ENCODE peak calls at places on chromosomes 11 and 22, in nine cellular contexts. H is prostate gland, L is HCT116, K is spleen, Y is heart left ventricle, Z is A549, I is body of pancreas, V is right lobe of liver, B is adrenal gland. U is an unnamed sample. For H3K4me1, the result is how much of the 10 kb centered on the place peaks cover.

GRCh38 chr11:12508151-12508740 is 130.9 kb downstream of the PARVA start:
- DNase-seq in Z (no peak), K (no peak), Y (peak), B (no peak), L (no peak), V (no peak), H (no peak), I (no peak), U (peak)

GRCh38 chr11:123979311-123979710 is 1.7 kb upstream of the OR10S1 start:
- DNase-seq in Y (no peak), H (no peak), Z (no peak), I (no peak), V (no peak), L (no peak), B (no peak), K (no peak), U (no peak)

GRCh38 chr11:44846852-44847251 is 103.8 kb downstream of the TP53I11 start:
- DNase-seq in L (no peak), B (no peak), H (no peak), K (no peak), Z (no peak), I (no peak), V (no peak), Y (no peak), U (no peak)

GRCh38 chr11:129861702-129862107 is 33.7 kb downstream of the NFRKB start:
- DNase-seq in L (peak), K (no peak), I (peak), Y (peak), B (peak), Z (peak), V (no peak), H (peak), U (no peak)

GRCh38 chr11:79437981-79438630 is 2.7 kb downstream of the TENM4 start:
- DNase-seq in B (peak), L (no peak), I (no peak), Z (no peak), V (no peak), Y (no peak), K (peak), H (peak), U (peak)

GRCh38 chr11:14637868-14638409 is 5.7 kb upstream of the PDE3B start:
- DNase-seq in K (no peak), L (no peak), Y (no peak), H (no peak), Z (no peak), B (no peak), I (no peak), V (no peak), U (no peak)

GRCh38 chr11:33828604-33829429 is 54.5 kb upstream of the FBXO3 start:
- DNase-seq in B (no peak), H (no peak), I (peak), Y (no peak), V (no peak), L (no peak), Z (peak), K (no peak), U (no peak)

GRCh38 chr11:65505434-65506315 is 6.8 kb downstream of the MALAT1 start:
- DNase-seq in Y (no peak), Z (no peak), H (peak), V (no peak), I (peak), K (no peak), L (no peak), B (peak), U (no peak)

GRCh38 chr11:17256512-17256911 is 20.0 kb upstream of the NUCB2 start:
- DNase-seq in H (no peak), Y (no peak), L (no peak), I (no peak), V (no peak), Z (no peak), K (no peak), B (no peak), U (no peak)

GRCh38 chr11:1564535-1565172 is 7.4 kb downstream of the DUSP8 start:
- DNase-seq in B (peak), Z (no peak), Y (peak), H (no peak), L (no peak), V (no peak), I (peak), K (peak), U (no peak)

GRCh38 chr22:42613869-42614268 is 814 bp downstream of the POLDIP3 start:
- DNase-seq in Z (no peak), V (no peak), Y (no peak), K (no peak), I (no peak), H (no peak), L (no peak), B (no peak), U (no peak)

GRCh38 chr22:44396727-44397722 is 84.3 kb upstream of the SHISAL1 start:
- DNase-seq in Y (no peak), K (peak), Z (no peak), V (no peak), L (no peak), B (peak), H (no peak), I (peak), U (no peak)

GRCh38 chr11:114181195-114181594 is 115.0 kb upstream of the NNMT start:
- DNase-seq in L (no peak), Y (no peak), V (no peak), Z (no peak), K (no peak), H (no peak), I (no peak), B (no peak), U (no peak)

GRCh38 chr11:60993611-60994010 is 22.1 kb downstream of the CD6 start:
- DNase-seq in L (no peak), I (no peak), B (no peak), H (no peak), V (no peak), K (no peak), Z (no peak), Y (no peak), U (no peak)

GRCh38 chr11:27362032-27362431 is 983 bp downstream of the CCDC34 start:
- DNase-seq in K (no peak), B (no peak), V (no peak), Y (no peak), I (no peak), L (no peak), H (no peak), Z (no peak), U (no peak)

GRCh38 chr11:112004389-112004788 is 20.8 kb upstream of the DLAT start:
- DNase-seq in K (no peak), Y (no peak), I (no peak), V (no peak), Z (peak), L (peak), B (no peak), H (no peak), U (no peak)

GRCh38 chr22:50522208-50522805 is 3.1 kb downstream of the SCO2 start:
- DNase-seq in I (no peak), L (no peak), V (no peak), B (no peak), Y (no peak), H (no peak), Z (no peak), K (no peak), U (no peak)

GRCh38 chr11:66047541-66048365 is 1.2 kb downstream of the GAL3ST3 start:
- DNase-seq in H (no peak), Z (no peak), B (no peak), L (no peak), K (peak), I (peak), V (no peak), Y (no peak), U (no peak)

GRCh38 chr11:72358461-72359405 is 75.6 kb downstream of the CLPB start:
- DNase-seq in K (no peak), Z (no peak), V (no peak), I (no peak), H (no peak), L (no peak), Y (no peak), B (peak), U (no peak)
- TF ChIP-seq CTCF in K (no peak), Z (no peak), V (no peak), I (no peak), H (no peak), L (no peak), Y (no peak), B (no peak), U (no peak)

DNA sequence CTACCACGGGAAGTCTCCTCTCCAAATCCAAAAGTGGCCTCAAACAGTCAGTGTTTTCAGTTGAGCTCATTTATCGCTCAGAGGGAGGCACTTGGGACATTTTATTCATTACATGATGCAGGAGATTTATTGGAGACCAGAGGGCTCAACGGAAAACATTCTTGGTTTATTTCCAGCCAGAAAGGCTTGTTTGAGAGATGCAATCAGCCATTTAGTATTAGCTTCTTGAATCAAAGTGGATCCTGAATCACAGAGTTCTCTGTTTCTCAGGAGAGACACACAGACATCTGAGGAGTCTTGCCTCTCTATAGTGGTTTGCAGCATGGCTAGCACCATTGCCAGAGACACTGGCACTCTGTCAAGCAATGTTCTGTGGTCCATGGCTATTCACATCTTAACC is 31.5 kb downstream of the CD44 start:
- DNase-seq in L (no peak), B (no peak), H (no peak), I (no peak), K (no peak), Y (no peak), V (no peak), Z (no peak), U (no peak)
- H3K4me1 ChIP-seq in L (half or more), B (under half), H (under half), I (half or more), K (half or more), Y (under half), V (under half), Z (half or more), U (under half)

DNA sequence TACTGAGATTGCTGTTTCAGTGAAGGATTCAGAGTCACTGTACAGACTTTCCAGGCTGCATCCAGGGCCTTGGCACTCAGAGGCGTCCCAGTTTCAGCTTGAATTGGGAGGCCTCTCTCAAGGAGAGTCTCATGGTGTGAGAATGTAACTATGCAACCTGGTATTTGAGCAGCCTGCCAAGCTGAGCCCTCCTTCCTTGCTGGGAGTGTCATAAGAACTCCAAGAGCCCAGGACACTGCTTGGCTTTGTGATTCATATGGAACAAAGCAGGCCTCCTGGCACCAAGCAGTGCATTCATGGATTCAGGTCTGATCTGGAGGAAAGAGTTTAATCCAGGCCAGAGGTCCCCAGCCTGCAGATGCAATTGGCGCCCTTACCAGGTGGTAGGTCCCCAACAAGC is 171.7 kb downstream of the DBX1 start:
- DNase-seq in I (no peak), V (no peak), Z (no peak), H (peak), K (no peak), L (peak), B (no peak), Y (no peak), U (peak)
- TF ChIP-seq POLR2A in I (no peak), V (no peak), Z (no peak), H (no peak), K (no peak), L (no peak), B (no peak), Y (no peak), U (no peak)

DNA sequence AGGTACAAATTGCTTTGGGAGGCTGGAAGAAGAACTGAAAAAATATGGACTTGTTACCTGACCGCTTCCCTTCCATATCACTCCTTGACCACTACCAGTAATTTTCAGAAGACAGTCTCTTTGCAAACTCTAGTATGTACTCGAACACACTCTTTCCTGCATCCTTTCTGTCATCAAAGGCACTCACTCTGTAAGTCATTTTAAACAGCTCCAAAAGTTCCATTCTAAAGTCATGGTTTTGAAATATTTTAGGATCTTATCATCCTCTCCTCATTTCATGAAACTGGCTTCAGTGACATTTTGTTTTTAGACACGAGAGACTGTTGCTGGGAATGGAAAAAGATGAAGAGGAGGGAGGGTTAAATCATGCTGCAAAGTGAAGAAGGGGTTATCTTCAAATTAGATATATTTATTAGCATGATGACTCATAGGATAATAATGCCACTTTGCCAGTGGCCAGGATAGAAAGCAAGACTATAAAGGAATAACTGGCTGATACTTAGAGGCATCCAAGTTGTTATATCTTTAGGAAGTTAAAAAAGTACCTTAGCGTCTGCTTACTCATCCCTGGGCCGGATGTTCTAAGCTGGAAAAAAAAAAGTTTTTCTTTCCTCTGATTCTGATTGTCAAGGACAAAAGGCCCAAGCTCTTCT is 549.3 kb downstream of the METTL15 start:
- DNase-seq in Y (no peak), K (no peak), H (no peak), B (no peak), L (no peak), V (no peak), I (no peak), Z (no peak), U (no peak)
- TF ChIP-seq CTCF in Y (no peak), K (no peak), H (no peak), B (no peak), L (no peak), V (no peak), I (no peak), Z (no peak), U (no peak)

GRCh38 chr22:24285245-24285644 is 14.6 kb downstream of the SPECC1L start:
- DNase-seq in V (no peak), H (no peak), Z (no peak), I (no peak), B (no peak), K (no peak), L (peak), Y (no peak), U (no peak)
- H3K4me1 ChIP-seq in V (under half), H (under half), Z (under half), I (under half), B (under half), K (under half), L (half or more), Y (under half), U (under half)

GRCh38 chr22:36331306-36331911 is 56.4 kb downstream of the MYH9 start:
- DNase-seq in I (peak), L (peak), Z (peak), H (peak), K (peak), V (peak), B (peak), Y (peak), U (peak)

GRCh38 chr22:36329217-36330078 is 58.3 kb downstream of the MYH9 start:
- DNase-seq in K (peak), Y (no peak), H (peak), Z (peak), V (peak), I (peak), B (peak), L (peak), U (no peak)

GRCh38 chr22:36330127-36330526 is 57.6 kb downstream of the MYH9 start:
- DNase-seq in L (no peak), H (no peak), B (no peak), Z (no peak), V (no peak), Y (no peak), I (no peak), K (no peak), U (no peak)

GRCh38 chr22:36331912-36332622 is 55.7 kb downstream of the MYH9 start:
- DNase-seq in B (peak), L (no peak), Z (peak), I (peak), H (peak), V (peak), K (peak), Y (peak), U (peak)

DNA sequence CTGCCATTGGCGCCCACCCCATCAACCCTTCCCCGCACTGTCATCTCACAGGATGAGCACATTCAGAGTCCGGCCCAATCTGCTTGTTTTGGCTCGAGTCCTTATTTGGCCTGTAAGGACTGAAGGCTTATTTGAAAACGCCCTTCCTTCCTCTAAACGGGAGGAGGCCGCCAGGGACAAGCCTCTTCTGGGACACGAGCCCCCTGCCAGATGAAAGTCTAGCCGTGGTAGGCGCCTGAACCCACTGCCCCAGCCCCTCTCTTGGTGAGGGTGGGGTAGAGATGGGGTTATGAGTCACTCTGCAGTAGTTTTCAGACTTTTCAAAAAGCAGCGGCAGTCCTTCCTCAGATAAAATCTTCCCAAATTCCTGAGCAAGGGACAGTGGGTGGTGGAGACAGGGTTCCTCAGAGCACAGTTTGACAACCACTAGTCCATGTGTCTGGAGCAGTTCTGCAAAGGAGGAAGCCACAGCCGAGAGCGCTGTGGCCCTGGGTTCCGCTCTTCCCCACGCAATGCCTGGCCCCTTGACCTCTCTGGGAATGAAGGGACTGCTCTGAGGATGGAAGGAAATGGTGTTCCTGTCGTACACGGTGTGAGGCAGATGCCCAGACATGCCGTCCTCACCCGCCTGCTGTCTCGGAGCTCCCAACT is 57.0 kb downstream of the MYH9 start:
- DNase-seq in L (no peak), I (no peak), V (no peak), K (peak), B (peak), Z (no peak), Y (peak), H (peak), U (no peak)
- TF ChIP-seq POLR2A in L (no peak), I (no peak), V (no peak), K (no peak), B (no peak), Z (no peak), Y (no peak), H (no peak), U (peak)

GRCh38 chr22:47012589-47013365 is 250.3 kb downstream of the TBC1D22A start:
- DNase-seq in Z (no peak), L (no peak), K (no peak), Y (no peak), H (no peak), I (no peak), V (no peak), B (no peak), U (no peak)
- TF ChIP-seq CTCF in Z (no peak), L (no peak), K (no peak), Y (no peak), H (no peak), I (no peak), V (no peak), B (no peak), U (no peak)